ENCODE peak calls at places on chromosomes 2 and 18, in nine cellular contexts. Y is GM12865; J is effector memory CD8-positive, alpha-beta T cell; L is CD4-positive, alpha-beta T cell; T is activated CD4-positive, alpha-beta T cell treated with anti-CD3 and anti-CD28 coated beads for 48 hours; E is CD4-positive, alpha-beta memory T cell; B is HFF-Myc; A is pons; P is chondrocyte. M is an unnamed sample.

GRCh38 chr2:28160986-28161425 is 231.7 kb upstream of the FOSL2 start:
- DNase-seq in P (no peak), E (no peak), A (no peak), L (no peak), B (no peak), J (no peak), T (no peak), Y (no peak), M (no peak)

GRCh38 chr18:6220129-6220528 is 194.6 kb downstream of the L3MBTL4 start:
- DNase-seq in A (no peak), L (no peak), T (no peak), Y (no peak), J (no peak), E (no peak), B (no peak), P (no peak), M (no peak)

GRCh38 chr2:164868563-164869419 is 27.2 kb upstream of the COBLL1 start:
- DNase-seq in E (no peak), J (no peak), B (no peak), T (no peak), L (no peak), Y (no peak), P (no peak), A (no peak), M (no peak)

GRCh38 chr18:53887447-53887846 is 337.0 kb downstream of the MBD2 start:
- DNase-seq in A (no peak), Y (no peak), J (no peak), T (no peak), B (no peak), E (no peak), P (no peak), L (no peak), M (no peak)

GRCh38 chr18:14978962-14979535 is 231.1 kb downstream of the ANKRD30B start:
- DNase-seq in Y (no peak), B (no peak), T (peak; percentile 68), A (peak; percentile 54), L (no peak), J (no peak), P (no peak), E (no peak), M (peak; percentile 82)

GRCh38 chr2:38444247-38444646 is 67.2 kb upstream of the ATL2 start:
- DNase-seq in P (no peak), Y (no peak), J (no peak), B (no peak), L (no peak), T (no peak), E (no peak), A (no peak), M (no peak)

GRCh38 chr2:25700221-25700660 is 26.9 kb upstream of the DTNB start:
- DNase-seq in J (peak; percentile 13), P (no peak), E (peak; percentile 42), T (peak; percentile 37), L (no peak), B (no peak), A (peak; percentile 39), Y (peak; percentile 38), M (peak; percentile 57)

GRCh38 chr2:95401480-95401879 is 1.0 kb upstream of the FAHD2A start:
- DNase-seq in T (no peak), A (no peak), Y (no peak), B (no peak), E (no peak), J (no peak), P (no peak), L (no peak), M (no peak)

GRCh38 chr2:214361116-214361515 is 49.7 kb upstream of the VWC2L start:
- DNase-seq in J (no peak), Y (no peak), A (no peak), T (no peak), E (no peak), L (no peak), B (no peak), P (no peak), M (no peak)